ENCODE peak calls at places on chromosomes 4 and X, in ten cellular contexts. P, K, J, Y, X, N, M, I, H and E are unnamed samples.
A peak's percentile ranks its signal among the peaks of the same experiment; 100 is the strongest.

GRCh38 chr4:5746829-5747745 is 36.1 kb downstream of the EVC start:
- DNase-seq in K (no peak), N (no peak), Y (no peak), H (peak; percentile 84), P (peak; percentile 61), J (no peak), X (no peak), M (no peak), I (peak; percentile 56), E (peak; percentile 81)

GRCh38 chr4:4625488-4625887 is 83.6 kb upstream of the STX18 start:
- DNase-seq in K (no peak), P (no peak), Y (peak; percentile 76), M (no peak), N (no peak), X (no peak), H (peak; percentile 29), I (no peak), J (no peak), E (peak; percentile 12)

GRCh38 chrX:131675596-131676194 is 131.8 kb downstream of the OR13H1 start:
- DNase-seq in N (peak; percentile 2), X (no peak), M (peak; percentile 34), Y (no peak), I (peak; percentile 45), J (no peak), P (peak; percentile 1), H (peak; percentile 1), K (no peak), E (no peak)

GRCh38 chr4:80713409-80713808 is 317.1 kb upstream of the BMP3 start:
- DNase-seq in P (no peak), N (no peak), M (no peak), I (no peak), Y (no peak), K (no peak), X (no peak), J (no peak), H (no peak), E (no peak)

GRCh38 chr4:26701786-26702227 is 117.9 kb downstream of the TBC1D19 start:
- DNase-seq in M (no peak), J (no peak), I (peak; percentile 45), X (no peak), N (no peak), Y (no peak), P (no peak), H (no peak), K (no peak), E (no peak)

GRCh38 chr4:113504422-113504821 is 257.1 kb downstream of the CAMK2D start:
- DNase-seq in H (peak; percentile 9), Y (no peak), I (no peak), M (no peak), X (no peak), K (no peak), N (peak; percentile 52), P (no peak), J (no peak), E (no peak)

GRCh38 chrX:25067271-25068172 is 51.8 kb upstream of the ARX start:
- DNase-seq in N (no peak), K (no peak), J (no peak), Y (no peak), H (no peak), I (no peak), P (no peak), X (no peak), M (no peak), E (no peak)

GRCh38 chr4:143514432-143514831 is 930 bp downstream of the SMARCA5 start:
- DNase-seq in M (peak; percentile 12), I (peak; percentile 33), J (peak; percentile 82), X (no peak), K (no peak), Y (peak; percentile 51), P (peak; percentile 48), H (peak; percentile 62), N (peak; percentile 23), E (peak; percentile 96)

GRCh38 chr4:99754756-99755155 is 61.9 kb upstream of the DAPP1 start:
- DNase-seq in J (no peak), Y (no peak), X (no peak), N (no peak), K (no peak), I (no peak), P (no peak), H (peak; percentile 31), M (no peak), E (peak; percentile 33)

GRCh38 chr4:139084425-139085093 is 69.0 kb downstream of the NOCT start:
- DNase-seq in M (no peak), I (no peak), H (peak; percentile 16), X (no peak), K (no peak), J (no peak), N (no peak), Y (no peak), P (no peak), E (no peak)

GRCh38 chrX:100368167-100368566 is 41.9 kb downstream of the PCDH19 start:
- DNase-seq in Y (peak; percentile 38), N (no peak), H (peak; percentile 18), X (no peak), P (peak; percentile 4), M (peak; percentile 22), K (no peak), I (peak; percentile 41), J (no peak), E (no peak)

GRCh38 chr4:185179488-185179887 is 24.3 kb downstream of the CFAP97 start:
- DNase-seq in K (no peak), I (no peak), J (no peak), H (no peak), N (no peak), Y (no peak), M (no peak), P (no peak), X (no peak), E (no peak)

GRCh38 chrX:135521405-135522131 is 1.1 kb downstream of the INTS6L start:
- DNase-seq in P (peak; percentile 90), X (peak; percentile 66), M (peak; percentile 75), K (peak; percentile 70), H (peak; percentile 89), N (peak; percentile 72), J (peak; percentile 95), I (peak; percentile 81), Y (peak; percentile 80), E (peak; percentile 85)

GRCh38 chr4:40750461-40751258 is 905 bp downstream of the NSUN7 start:
- DNase-seq in N (no peak), P (no peak), H (no peak), M (no peak), I (peak; percentile 7), X (no peak), K (no peak), Y (peak; percentile 34), J (no peak), E (peak; percentile 2)

GRCh38 chr4:118825799-118826198 is 10.1 kb downstream of the SEC24D start:
- DNase-seq in P (no peak), Y (no peak), J (no peak), M (no peak), X (no peak), H (no peak), K (no peak), N (no peak), I (no peak), E (no peak)